ENCODE peak calls at places on chromosomes 2 and 18, in eight cellular contexts. F is HL-60; Z is brain microvascular endothelial cell; O is Peyer's patch; T is CD8-positive, alpha-beta T cell; D is right lobe of liver; M is activated CD8-positive, alpha-beta T cell treated with anti-CD3 and anti-CD28 coated beads for 36 hours; E is stomach. A is an unnamed sample.

GRCh38 chr2:55954306-55955035 is 30.9 kb upstream of the EFEMP1 start:
- DNase-seq in Z (no peak), E (no peak), T (no peak), F (no peak), O (no peak), D (no peak), M (no peak), A (peak; percentile 69)

GRCh38 chr2:98348066-98348561 is 1.9 kb downstream of the CNGA3 start:
- DNase-seq in E (no peak), D (no peak), F (no peak), T (no peak), Z (no peak), O (no peak), M (peak; percentile 4), A (no peak)

GRCh38 chr2:210323003-210323402 is 8.0 kb upstream of the MYL1 start:
- DNase-seq in T (no peak), D (no peak), F (no peak), E (no peak), O (no peak), Z (no peak), M (no peak), A (no peak)

GRCh38 chr2:234863043-234863934 is 88.5 kb upstream of the SH3BP4 start:
- DNase-seq in M (no peak), Z (peak; percentile 66), E (no peak), O (peak; percentile 66), F (no peak), D (peak; percentile 81), T (no peak), A (peak; percentile 35)

GRCh38 chr2:105410554-105410953 is 11.7 kb upstream of the FHL2 start:
- DNase-seq in T (no peak), Z (no peak), M (no peak), E (no peak), O (no peak), F (no peak), D (no peak), A (no peak)

GRCh38 chr2:17171446-17172049 is 346.7 kb downstream of the RAD51AP2 start:
- DNase-seq in F (no peak), E (peak; percentile 27), T (no peak), Z (peak; percentile 63), M (no peak), D (no peak), O (no peak), A (no peak)

GRCh38 chr2:156593011-156593921 is 157.1 kb downstream of the GPD2 start:
- DNase-seq in Z (no peak), O (no peak), E (no peak), T (no peak), D (no peak), M (no peak), F (no peak), A (no peak)

GRCh38 chr2:108625186-108625827 is 91.0 kb downstream of the LIMS1 start:
- DNase-seq in D (no peak), T (no peak), F (no peak), E (no peak), M (no peak), Z (no peak), O (no peak), A (no peak)

GRCh38 chr2:643334-643733 is 33.9 kb downstream of the TMEM18 start:
- DNase-seq in T (no peak), D (no peak), F (no peak), M (no peak), Z (no peak), O (no peak), E (peak; percentile 8), A (no peak)

GRCh38 chr2:47167149-47167548 is 12.0 kb upstream of the STPG4 start:
- DNase-seq in Z (no peak), E (no peak), D (no peak), T (no peak), F (no peak), M (no peak), O (no peak), A (no peak)

GRCh38 chr2:20065885-20066602 is 14.6 kb upstream of the LAPTM4A start:
- DNase-seq in F (no peak), Z (peak; percentile 39), O (peak; percentile 80), D (no peak), T (no peak), M (peak; percentile 39), E (peak; percentile 50), A (no peak)

GRCh38 chr2:71611781-71612545 is 158.6 kb downstream of the DYSF start:
- DNase-seq in F (no peak), M (no peak), E (peak; percentile 19), T (peak; percentile 23), D (no peak), Z (no peak), O (peak; percentile 35), A (no peak)

GRCh38 chr2:96868555-96869280 is 1.2 kb downstream of the SEMA4C start:
- DNase-seq in F (peak; percentile 77), E (peak; percentile 75), M (peak; percentile 81), T (peak; percentile 75), Z (peak; percentile 80), O (peak; percentile 89), D (peak; percentile 90), A (peak; percentile 61)

GRCh38 chr2:223613017-223613950 is 11.1 kb upstream of the SCG2 start:
- DNase-seq in T (no peak), M (no peak), E (peak; percentile 73), F (no peak), D (no peak), O (peak; percentile 68), Z (peak; percentile 98), A (peak; percentile 96)

GRCh38 chr2:157441072-157441454 is 2.8 kb downstream of the CYTIP start:
- DNase-seq in F (no peak), O (peak; percentile 65), M (peak; percentile 44), T (no peak), D (no peak), Z (no peak), E (no peak), A (no peak)

GRCh38 chr2:208406474-208407451 is at the start of gene PTH2R:
- DNase-seq in D (peak; percentile 47), E (no peak), F (no peak), T (no peak), Z (no peak), O (no peak), M (peak; percentile 2), A (no peak)

GRCh38 chr2:164565345-164565744 is 55.9 kb downstream of the GRB14 start:
- DNase-seq in D (no peak), T (no peak), Z (no peak), E (no peak), F (no peak), O (no peak), M (no peak), A (no peak)

GRCh38 chr2:44582363-44583008 is 220.7 kb downstream of the CAMKMT start:
- DNase-seq in E (no peak), D (no peak), T (no peak), O (no peak), M (no peak), Z (no peak), F (no peak), A (no peak)

GRCh38 chr18:8952796-8953760 is 149.4 kb upstream of the NDUFV2 start:
- DNase-seq in D (no peak), Z (peak; percentile 71), F (no peak), E (no peak), O (no peak), M (no peak), T (no peak), A (no peak)

GRCh38 chr2:11342561-11343343 is 1.7 kb downstream of the ROCK2 start:
- DNase-seq in F (no peak), T (no peak), Z (peak; percentile 77), M (no peak), D (no peak), E (no peak), O (peak; percentile 54), A (no peak)

GRCh38 chr18:32735781-32736180 is 37.0 kb downstream of the KLHL14 start:
- DNase-seq in E (no peak), M (no peak), F (no peak), T (no peak), O (no peak), D (no peak), Z (peak; percentile 13), A (peak; percentile 67)

GRCh38 chr2:1594281-1595171 is 149.8 kb downstream of the PXDN start:
- DNase-seq in T (no peak), E (no peak), D (no peak), O (no peak), Z (no peak), M (no peak), F (no peak), A (no peak)

GRCh38 chr18:25561923-25562322 is 210.0 kb upstream of the ZNF521 start:
- DNase-seq in O (no peak), F (peak; percentile 3), E (no peak), T (no peak), M (peak; percentile 4), D (no peak), Z (peak; percentile 2), A (no peak)
- TF ChIP-seq CTCF in O (peak; percentile 11), F (no peak), E (no peak), T (no peak), M (no peak), D (peak; percentile 19), Z (peak; percentile 61), A (peak; percentile 48)

DNA sequence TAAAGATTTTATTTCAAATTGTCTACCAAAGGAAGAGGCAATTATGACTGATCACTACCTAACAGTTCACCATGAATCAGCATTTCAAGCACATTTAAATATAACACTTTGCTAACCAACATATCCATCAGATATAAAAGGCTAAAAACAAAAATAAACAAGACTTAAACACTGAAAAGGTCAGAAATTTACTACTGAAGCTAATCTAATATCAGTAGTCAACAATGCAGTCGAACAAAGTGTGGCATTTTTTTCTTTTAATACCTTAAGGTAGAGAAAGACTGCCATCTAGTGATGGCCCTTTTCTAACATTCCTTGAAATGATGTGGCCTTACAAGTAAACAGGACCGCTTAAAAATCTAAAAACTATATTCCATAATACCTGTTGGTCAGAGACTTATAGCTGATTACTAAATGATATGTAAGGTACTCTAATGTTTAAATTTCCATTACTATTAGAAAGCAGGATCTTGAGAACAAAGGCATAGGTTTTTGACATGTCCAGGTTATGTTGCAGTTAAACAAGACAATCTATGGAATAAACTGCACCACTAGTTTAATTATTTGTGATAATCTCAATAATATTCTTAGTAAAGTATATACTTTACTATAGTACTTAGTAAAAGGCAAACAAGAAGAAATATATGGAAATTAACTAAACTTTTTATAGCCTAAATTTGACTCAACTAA is 80.0 kb downstream of the EXOC6B start:
- DNase-seq in D (no peak), M (no peak), Z (peak; percentile 42), E (no peak), F (no peak), O (no peak), T (no peak), A (no peak)
- TF ChIP-seq CTCF in D (peak; percentile 79), M (peak; percentile 82), Z (peak; percentile 47), E (peak; percentile 34), F (peak; percentile 28), O (no peak), T (peak; percentile 59), A (peak; percentile 73)

DNA sequence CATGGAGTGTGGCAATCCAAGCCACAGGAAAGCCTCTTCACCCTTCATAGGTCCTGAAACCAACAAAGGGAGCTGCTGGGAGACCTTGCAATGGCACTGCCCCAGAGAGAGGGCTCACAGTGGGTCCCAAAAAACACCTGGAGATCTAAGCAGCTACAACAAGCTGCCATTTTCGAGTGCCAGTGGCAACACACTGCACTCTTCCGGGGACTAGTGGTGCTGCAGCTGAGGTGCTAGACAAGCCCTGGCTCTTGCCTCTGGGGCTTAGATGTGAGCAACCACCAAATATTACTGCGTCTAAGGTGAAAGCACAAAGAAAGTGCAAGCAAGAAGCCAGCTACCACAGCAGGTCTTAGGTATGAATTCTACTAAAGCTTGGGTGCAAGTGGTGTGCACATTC is 192.9 kb downstream of the NOL4 start:
- DNase-seq in Z (no peak), E (no peak), M (no peak), T (no peak), F (no peak), D (no peak), O (no peak), A (no peak)
- TF ChIP-seq CTCF in Z (no peak), E (no peak), M (no peak), T (no peak), F (no peak), D (no peak), O (no peak), A (no peak)

GRCh38 chr2:151410485-151410833 is 757 bp downstream of the RIF1 start:
- DNase-seq in F (no peak), Z (peak; percentile 4), D (no peak), E (peak; percentile 31), M (peak; percentile 65), O (peak; percentile 69), T (peak; percentile 59), A (no peak)
- TF ChIP-seq CTCF in F (no peak), Z (no peak), D (no peak), E (no peak), M (no peak), O (no peak), T (no peak), A (no peak)

A was measured in retinal pigment epithelial cell.